ENCODE peak calls at places on chromosomes 6 and 20, in five cellular contexts. H, B, K, V and D are unnamed samples.

GRCh38 chr6:25193147-25193864 is 85.9 kb upstream of the CARMIL1 start:
- DNase-seq in H (peak; percentile 98), B (peak; percentile 96), K (no peak), V (peak; percentile 98), D (no peak)

GRCh38 chr6:146305098-146305497 is 238.5 kb upstream of the RAB32 start:
- DNase-seq in K (no peak), V (no peak), H (no peak), B (no peak), D (no peak)

GRCh38 chr20:41598719-41599118 is 19.5 kb downstream of the CHD6 start:
- DNase-seq in V (no peak), B (no peak), H (no peak), K (no peak), D (no peak)

GRCh38 chr6:25138697-25139051 is 140.5 kb upstream of the CARMIL1 start:
- DNase-seq in K (no peak), V (peak; percentile 81), H (peak; percentile 79), B (peak; percentile 60), D (no peak)

GRCh38 chr20:5069141-5069806 is 50.5 kb downstream of the PCNA start:
- DNase-seq in V (no peak), B (no peak), H (no peak), K (no peak), D (no peak)

GRCh38 chr6:46325561-46326525 is 155.1 kb upstream of the ENPP5 start:
- DNase-seq in V (peak; percentile 72), B (no peak), H (peak; percentile 80), K (no peak), D (no peak)

GRCh38 chr6:121885399-121886152 is 450.1 kb downstream of the GJA1 start:
- DNase-seq in V (peak; percentile 93), H (peak; percentile 27), K (no peak), B (no peak), D (no peak)

GRCh38 chr6:47007657-47008396 is 34.3 kb downstream of the ADGRF1 start:
- DNase-seq in K (no peak), H (no peak), B (no peak), V (no peak), D (no peak)

GRCh38 chr6:116419069-116419468 is 42.1 kb upstream of the CALHM6 start:
- DNase-seq in B (no peak), V (no peak), H (peak; percentile 58), K (no peak), D (no peak)

GRCh38 chr20:51862796-51863195 is 60.5 kb upstream of the SALL4 start:
- DNase-seq in B (no peak), H (peak; percentile 73), K (peak; percentile 70), V (no peak), D (no peak)

GRCh38 chr6:64732888-64733287 is 974.1 kb downstream of the EYS start:
- DNase-seq in V (peak; percentile 19), H (no peak), B (peak; percentile 58), K (peak; percentile 27), D (no peak)

GRCh38 chr20:47479093-47479492 is 22.6 kb upstream of the NCOA3 start:
- DNase-seq in V (no peak), H (no peak), B (no peak), K (no peak), D (no peak)

GRCh38 chr6:99743647-99744046 is 137.0 kb downstream of the PRDM13 start:
- DNase-seq in V (no peak), B (no peak), K (no peak), H (no peak), D (no peak)

GRCh38 chr20:51354769-51355319 is 187.7 kb downstream of the NFATC2 start:
- DNase-seq in H (peak; percentile 82), V (no peak), B (peak; percentile 56), K (no peak), D (no peak)

GRCh38 chr6:44126320-44127149 is 717 bp downstream of the MRPL14 start:
- DNase-seq in K (no peak), V (peak; percentile 64), H (peak; percentile 86), B (peak; percentile 66), D (peak; percentile 55)

GRCh38 chr6:100657678-100658330 is 193.1 kb upstream of the SIM1 start:
- DNase-seq in B (peak; percentile 39), H (peak; percentile 55), K (no peak), V (peak; percentile 37), D (no peak)

GRCh38 chr6:21587925-21588811 is 5.4 kb upstream of the SOX4 start:
- DNase-seq in K (no peak), H (peak; percentile 80), B (peak; percentile 83), V (peak; percentile 68), D (peak; percentile 72)

GRCh38 chr20:16283978-16284377 is 289.3 kb downstream of the KIF16B start:
- DNase-seq in K (no peak), B (no peak), H (no peak), V (no peak), D (no peak)

GRCh38 chr6:148874698-148875293 is 128.0 kb downstream of the UST start:
- DNase-seq in V (no peak), H (peak; percentile 62), B (no peak), K (no peak), D (no peak)

GRCh38 chr6:123908813-123909212 is 105.1 kb downstream of the NKAIN2 start:
- DNase-seq in K (no peak), H (no peak), V (no peak), B (no peak), D (no peak)

GRCh38 chr20:38725959-38726848 is 1.9 kb downstream of the SLC32A1 start:
- DNase-seq in K (peak; percentile 78), H (no peak), B (peak; percentile 39), V (peak; percentile 34), D (no peak)

GRCh38 chr20:34083137-34083536 is 28.9 kb downstream of the EIF2S2 start:
- DNase-seq in B (peak; percentile 32), V (peak; percentile 96), H (peak; percentile 96), K (no peak), D (peak; percentile 29)

GRCh38 chr6:133291671-133292070 is 50.5 kb downstream of the EYA4 start:
- DNase-seq in K (no peak), B (peak; percentile 43), H (no peak), V (peak; percentile 41), D (no peak)

GRCh38 chr20:63441777-63442493 is 30.5 kb downstream of the KCNQ2 start:
- DNase-seq in K (peak; percentile 49), H (peak; percentile 66), V (peak; percentile 8), B (peak; percentile 41), D (peak; percentile 44)

GRCh38 chr20:4109307-4109564 is 93.9 kb upstream of the RNF24 start:
- DNase-seq in H (no peak), B (no peak), V (no peak), K (no peak), D (no peak)

GRCh38 chr20:47160992-47161391 is 195.5 kb downstream of the ZMYND8 start:
- DNase-seq in K (no peak), V (no peak), B (no peak), H (no peak), D (no peak)

GRCh38 chr6:110492584-110492983 is 16.2 kb upstream of the SLC22A16 start:
- DNase-seq in B (no peak), H (no peak), K (no peak), V (no peak), D (no peak)

GRCh38 chr20:3842332-3842930 is 4.2 kb upstream of the MAVS start:
- DNase-seq in V (no peak), B (no peak), K (no peak), H (no peak), D (no peak)

GRCh38 chr20:48295445-48295903 is 510.2 kb upstream of the SULF2 start:
- DNase-seq in H (peak; percentile 91), K (peak; percentile 94), V (peak; percentile 87), B (peak; percentile 95), D (no peak)

GRCh38 chr20:37523012-37523391 is 2.0 kb downstream of the NNAT start:
- DNase-seq in V (no peak), B (no peak), K (no peak), H (no peak), D (no peak)

GRCh38 chr6:155687645-155688044 is 232.0 kb upstream of the NOX3 start:
- DNase-seq in B (peak; percentile 3), H (no peak), V (no peak), K (no peak), D (no peak)

GRCh38 chr6:89350281-89351037 is 2.1 kb downstream of the UBE2J1 start:
- DNase-seq in V (no peak), H (peak; percentile 24), B (peak; percentile 92), K (no peak), D (no peak)

DNA sequence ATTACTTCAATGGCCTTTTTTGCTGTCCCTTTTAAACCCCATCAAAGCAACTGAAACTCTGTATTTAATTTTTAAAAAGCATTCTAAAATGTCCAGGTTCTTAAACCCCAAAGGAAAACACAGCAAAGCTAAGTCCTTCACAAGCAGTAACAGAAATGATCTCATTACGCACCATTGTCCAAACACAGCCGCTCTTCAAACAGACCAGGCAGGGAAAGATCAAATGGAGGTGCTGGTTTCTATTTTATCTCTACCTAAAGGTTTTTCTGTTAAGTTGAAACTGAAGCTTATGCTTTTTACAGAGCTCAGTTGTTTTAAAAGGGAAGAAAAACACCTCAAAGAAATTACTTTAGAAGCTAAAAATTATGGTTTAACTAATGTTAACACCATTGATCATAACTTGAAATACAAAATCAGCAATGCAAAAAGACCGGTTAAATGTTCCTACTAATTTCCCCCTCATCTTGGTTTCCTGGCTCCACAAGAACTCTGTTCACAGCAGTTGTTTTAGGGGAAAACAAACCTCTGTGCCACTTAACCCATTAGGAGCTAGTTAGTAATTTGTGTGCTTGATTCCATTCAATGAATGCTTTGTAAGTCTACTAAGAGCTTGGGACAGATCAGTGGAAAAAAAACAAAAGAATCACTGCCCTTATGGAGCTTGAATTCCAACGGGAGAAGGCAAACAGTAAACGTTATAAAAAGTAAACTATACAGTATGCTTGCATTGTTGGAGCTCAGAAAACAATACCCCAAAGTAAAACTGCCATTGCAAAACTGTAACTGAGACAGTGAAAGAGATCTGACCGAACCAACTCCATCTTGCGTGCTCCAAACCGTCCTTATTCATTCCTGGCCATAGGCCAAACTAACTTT is 87.4 kb downstream of the CD24 start:
- DNase-seq in B (no peak), V (no peak), K (no peak), H (no peak), D (no peak)
- H3K4me1 ChIP-seq in B (no peaks in the 10 kb centered on the region), V (no peaks in the 10 kb centered on the region), K (no peaks in the 10 kb centered on the region), H (peaks cover 4% of the 10 kb centered on the region), D (peaks cover 4% of the 10 kb centered on the region)

DNA sequence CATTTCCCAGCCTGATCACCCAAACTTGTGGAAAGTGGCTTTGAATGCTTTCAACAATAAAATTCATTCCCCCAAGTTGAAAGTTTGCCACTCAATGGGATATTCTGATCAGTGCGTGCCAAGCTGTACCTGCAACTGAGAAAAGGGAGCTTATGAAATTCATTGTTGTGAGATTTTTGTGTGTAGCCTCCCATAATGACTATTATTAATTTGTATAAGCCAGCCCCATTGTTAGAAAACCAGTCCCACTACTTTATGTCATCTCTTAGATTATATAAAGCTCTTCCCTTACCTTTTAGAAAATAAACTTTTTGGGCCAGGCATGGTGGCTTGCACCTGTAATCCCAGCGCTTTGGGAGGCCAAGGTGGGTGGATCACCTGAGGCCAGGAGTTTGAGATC is 15.9 kb downstream of the IL20RA start:
- DNase-seq in K (no peak), B (no peak), H (no peak), V (no peak), D (no peak)
- H3K9ac ChIP-seq in K (no peak overlapping the region), B (no peak overlapping the region), H (no peak overlapping the region), V (no peak overlapping the region), D (no peak overlapping the region)

GRCh38 chr6:168285456-168285855 is 34.1 kb downstream of the DACT2 start:
- DNase-seq in V (no peak), H (no peak), K (no peak), B (no peak), D (no peak)
- H3K36me3 ChIP-seq in V (no peaks in the 10 kb centered on the region), H (no peaks in the 10 kb centered on the region), K (no peaks in the 10 kb centered on the region), B (no peaks in the 10 kb centered on the region), D (no peaks in the 10 kb centered on the region)

GRCh38 chr6:150723056-150723658 is 123.5 kb downstream of the PLEKHG1 start:
- DNase-seq in H (no peak), K (no peak), B (no peak), V (peak; percentile 14), D (no peak)
- H3K4me1 ChIP-seq in H (no peaks in the 10 kb centered on the region), K (no peaks in the 10 kb centered on the region), B (no peaks in the 10 kb centered on the region), V (no peaks in the 10 kb centered on the region), D (no peaks in the 10 kb centered on the region)